ENCODE peak calls at places on chromosomes 13 and 19, in nine cellular contexts. One of them, this sample, is unnamed.

GRCh38 chr13:23979361-23980159 is 82.3 kb upstream of the C1QTNF9B start:
- DNase-seq in adrenal gland: peak
- DNase-seq in HAP-1: peak
- DNase-seq in endodermal cell: peak
- DNase-seq in WTC11: peak
- DNase-seq in T-helper 1 cell: peak
- DNase-seq in activated T-cell treated with anti-CD3 and anti-CD28 coated beads, Interleukin-2, amount 50 U/mL, for 4 hours: no peak
- DNase-seq in bronchial epithelial cell: peak
- DNase-seq in mucosa of gallbladder: peak
- DNase-seq in this sample: no peak

GRCh38 chr13:25178070-25178469 is 6.0 kb upstream of the AMER2 start:
- DNase-seq in adrenal gland: no peak
- DNase-seq in HAP-1: no peak
- DNase-seq in T-helper 1 cell: no peak
- DNase-seq in activated T-cell treated with anti-CD3 and anti-CD28 coated beads, Interleukin-2, amount 50 U/mL, for 4 hours: no peak
- DNase-seq in bronchial epithelial cell: no peak
- DNase-seq in mucosa of gallbladder: no peak
- DNase-seq in endodermal cell: no peak
- DNase-seq in WTC11: no peak
- DNase-seq in this sample: no peak

GRCh38 chr19:33264881-33265445 is 37.4 kb downstream of the CEBPA start:
- DNase-seq in T-helper 1 cell: no peak
- DNase-seq in adrenal gland: no peak
- DNase-seq in mucosa of gallbladder: no peak
- DNase-seq in bronchial epithelial cell: no peak
- DNase-seq in WTC11: no peak
- DNase-seq in endodermal cell: no peak
- DNase-seq in activated T-cell treated with anti-CD3 and anti-CD28 coated beads, Interleukin-2, amount 50 U/mL, for 4 hours: no peak
- DNase-seq in HAP-1: no peak
- DNase-seq in this sample: no peak

GRCh38 chr19:38134538-38135149 is 89.4 kb downstream of the DPF1 start:
- DNase-seq in activated T-cell treated with anti-CD3 and anti-CD28 coated beads, Interleukin-2, amount 50 U/mL, for 4 hours: no peak
- DNase-seq in endodermal cell: peak
- DNase-seq in HAP-1: peak
- DNase-seq in mucosa of gallbladder: peak
- DNase-seq in adrenal gland: peak
- DNase-seq in bronchial epithelial cell: peak
- DNase-seq in WTC11: peak
- DNase-seq in T-helper 1 cell: no peak
- DNase-seq in this sample: peak

GRCh38 chr13:77507931-77508776 is 27.4 kb upstream of the SCEL start:
- DNase-seq in T-helper 1 cell: no peak
- DNase-seq in WTC11: no peak
- DNase-seq in HAP-1: no peak
- DNase-seq in adrenal gland: no peak
- DNase-seq in bronchial epithelial cell: peak
- DNase-seq in activated T-cell treated with anti-CD3 and anti-CD28 coated beads, Interleukin-2, amount 50 U/mL, for 4 hours: no peak
- DNase-seq in mucosa of gallbladder: no peak
- DNase-seq in endodermal cell: no peak
- DNase-seq in this sample: no peak

GRCh38 chr19:45663800-45664199 is 4.2 kb upstream of the GIPR start:
- DNase-seq in T-helper 1 cell: no peak
- DNase-seq in HAP-1: no peak
- DNase-seq in endodermal cell: no peak
- DNase-seq in adrenal gland: no peak
- DNase-seq in activated T-cell treated with anti-CD3 and anti-CD28 coated beads, Interleukin-2, amount 50 U/mL, for 4 hours: no peak
- DNase-seq in mucosa of gallbladder: no peak
- DNase-seq in WTC11: no peak
- DNase-seq in bronchial epithelial cell: no peak
- DNase-seq in this sample: no peak

GRCh38 chr19:539429-540030 is 4.3 kb upstream of the GZMM start:
- DNase-seq in activated T-cell treated with anti-CD3 and anti-CD28 coated beads, Interleukin-2, amount 50 U/mL, for 4 hours: no peak
- DNase-seq in mucosa of gallbladder: no peak
- DNase-seq in HAP-1: no peak
- DNase-seq in T-helper 1 cell: no peak
- DNase-seq in adrenal gland: no peak
- DNase-seq in WTC11: no peak
- DNase-seq in bronchial epithelial cell: no peak
- DNase-seq in endodermal cell: no peak
- DNase-seq in this sample: no peak

GRCh38 chr13:45162194-45162593 is 38.7 kb downstream of the KCTD4 start:
- DNase-seq in activated T-cell treated with anti-CD3 and anti-CD28 coated beads, Interleukin-2, amount 50 U/mL, for 4 hours: no peak
- DNase-seq in mucosa of gallbladder: no peak
- DNase-seq in endodermal cell: no peak
- DNase-seq in WTC11: no peak
- DNase-seq in T-helper 1 cell: no peak
- DNase-seq in adrenal gland: no peak
- DNase-seq in HAP-1: no peak
- DNase-seq in bronchial epithelial cell: peak
- DNase-seq in this sample: no peak

GRCh38 chr19:8080832-8081231 is 28.3 kb downstream of the CCL25 start:
- DNase-seq in mucosa of gallbladder: no peak
- DNase-seq in adrenal gland: no peak
- DNase-seq in activated T-cell treated with anti-CD3 and anti-CD28 coated beads, Interleukin-2, amount 50 U/mL, for 4 hours: no peak
- DNase-seq in WTC11: no peak
- DNase-seq in endodermal cell: peak
- DNase-seq in HAP-1: no peak
- DNase-seq in T-helper 1 cell: no peak
- DNase-seq in bronchial epithelial cell: no peak
- DNase-seq in this sample: no peak

GRCh38 chr19:7509625-7510024 is 6.3 kb upstream of the ZNF358 start:
- DNase-seq in endodermal cell: peak
- DNase-seq in adrenal gland: no peak
- DNase-seq in bronchial epithelial cell: no peak
- DNase-seq in mucosa of gallbladder: no peak
- DNase-seq in activated T-cell treated with anti-CD3 and anti-CD28 coated beads, Interleukin-2, amount 50 U/mL, for 4 hours: no peak
- DNase-seq in WTC11: peak
- DNase-seq in T-helper 1 cell: no peak
- DNase-seq in HAP-1: no peak
- DNase-seq in this sample: no peak

GRCh38 chr19:5949792-5950305 is 28.1 kb downstream of the RANBP3 start:
- DNase-seq in activated T-cell treated with anti-CD3 and anti-CD28 coated beads, Interleukin-2, amount 50 U/mL, for 4 hours: peak
- DNase-seq in HAP-1: no peak
- DNase-seq in adrenal gland: no peak
- DNase-seq in WTC11: no peak
- DNase-seq in endodermal cell: no peak
- DNase-seq in T-helper 1 cell: peak
- DNase-seq in mucosa of gallbladder: no peak
- DNase-seq in bronchial epithelial cell: peak
- DNase-seq in this sample: peak

GRCh38 chr19:52566121-52566520 is 4.0 kb upstream of the ZNF701 start:
- DNase-seq in bronchial epithelial cell: peak
- DNase-seq in T-helper 1 cell: no peak
- DNase-seq in HAP-1: no peak
- DNase-seq in activated T-cell treated with anti-CD3 and anti-CD28 coated beads, Interleukin-2, amount 50 U/mL, for 4 hours: no peak
- DNase-seq in adrenal gland: no peak
- DNase-seq in mucosa of gallbladder: no peak
- DNase-seq in endodermal cell: no peak
- DNase-seq in WTC11: no peak
- DNase-seq in this sample: no peak

GRCh38 chr13:26485786-26486185 is 71.7 kb upstream of the WASF3 start:
- DNase-seq in WTC11: no peak
- DNase-seq in adrenal gland: no peak
- DNase-seq in mucosa of gallbladder: no peak
- DNase-seq in bronchial epithelial cell: no peak
- DNase-seq in HAP-1: no peak
- DNase-seq in activated T-cell treated with anti-CD3 and anti-CD28 coated beads, Interleukin-2, amount 50 U/mL, for 4 hours: no peak
- DNase-seq in endodermal cell: peak
- DNase-seq in T-helper 1 cell: no peak
- DNase-seq in this sample: no peak

GRCh38 chr13:36414461-36414860 is 17.8 kb upstream of the CCNA1 start:
- DNase-seq in activated T-cell treated with anti-CD3 and anti-CD28 coated beads, Interleukin-2, amount 50 U/mL, for 4 hours: no peak
- DNase-seq in endodermal cell: no peak
- DNase-seq in WTC11: no peak
- DNase-seq in HAP-1: no peak
- DNase-seq in adrenal gland: no peak
- DNase-seq in T-helper 1 cell: no peak
- DNase-seq in mucosa of gallbladder: no peak
- DNase-seq in bronchial epithelial cell: no peak
- DNase-seq in this sample: no peak

GRCh38 chr19:2573916-2574315 is 98.0 kb downstream of the GADD45B start:
- DNase-seq in endodermal cell: no peak
- DNase-seq in adrenal gland: no peak
- DNase-seq in WTC11: no peak
- DNase-seq in T-helper 1 cell: no peak
- DNase-seq in mucosa of gallbladder: no peak
- DNase-seq in activated T-cell treated with anti-CD3 and anti-CD28 coated beads, Interleukin-2, amount 50 U/mL, for 4 hours: no peak
- DNase-seq in HAP-1: no peak
- DNase-seq in bronchial epithelial cell: no peak
- DNase-seq in this sample: no peak

GRCh38 chr19:7799640-7800355 is 30.2 kb upstream of the EVI5L start:
- DNase-seq in HAP-1: peak
- DNase-seq in mucosa of gallbladder: peak
- DNase-seq in endodermal cell: peak
- DNase-seq in T-helper 1 cell: peak
- DNase-seq in activated T-cell treated with anti-CD3 and anti-CD28 coated beads, Interleukin-2, amount 50 U/mL, for 4 hours: peak
- DNase-seq in WTC11: peak
- DNase-seq in bronchial epithelial cell: peak
- DNase-seq in adrenal gland: peak
- DNase-seq in this sample: peak

GRCh38 chr19:28633223-28634030 is 579.5 kb downstream of the UQCRFS1 start:
- DNase-seq in T-helper 1 cell: no peak
- DNase-seq in WTC11: peak
- DNase-seq in mucosa of gallbladder: peak
- DNase-seq in adrenal gland: peak
- DNase-seq in activated T-cell treated with anti-CD3 and anti-CD28 coated beads, Interleukin-2, amount 50 U/mL, for 4 hours: peak
- DNase-seq in HAP-1: no peak
- DNase-seq in bronchial epithelial cell: peak
- DNase-seq in endodermal cell: peak
- DNase-seq in this sample: peak

GRCh38 chr13:106689906-106690305 is 122.0 kb upstream of the ARGLU1 start:
- DNase-seq in HAP-1: no peak
- DNase-seq in endodermal cell: no peak
- DNase-seq in mucosa of gallbladder: no peak
- DNase-seq in bronchial epithelial cell: no peak
- DNase-seq in activated T-cell treated with anti-CD3 and anti-CD28 coated beads, Interleukin-2, amount 50 U/mL, for 4 hours: no peak
- DNase-seq in T-helper 1 cell: no peak
- DNase-seq in WTC11: no peak
- DNase-seq in adrenal gland: no peak
- DNase-seq in this sample: no peak

GRCh38 chr13:42781362-42781761 is at the start of gene FAM216B:
- DNase-seq in T-helper 1 cell: no peak
- DNase-seq in HAP-1: no peak
- DNase-seq in mucosa of gallbladder: no peak
- DNase-seq in WTC11: no peak
- DNase-seq in bronchial epithelial cell: no peak
- DNase-seq in endodermal cell: no peak
- DNase-seq in adrenal gland: no peak
- DNase-seq in activated T-cell treated with anti-CD3 and anti-CD28 coated beads, Interleukin-2, amount 50 U/mL, for 4 hours: no peak
- DNase-seq in this sample: no peak

GRCh38 chr19:14370169-14370998 is 10.9 kb upstream of the ADGRE5 start:
- DNase-seq in bronchial epithelial cell: no peak
- DNase-seq in endodermal cell: no peak
- DNase-seq in T-helper 1 cell: peak
- DNase-seq in HAP-1: peak
- DNase-seq in mucosa of gallbladder: no peak
- DNase-seq in activated T-cell treated with anti-CD3 and anti-CD28 coated beads, Interleukin-2, amount 50 U/mL, for 4 hours: peak
- DNase-seq in adrenal gland: no peak
- DNase-seq in WTC11: no peak
- DNase-seq in this sample: no peak

GRCh38 chr13:72677431-72677830 is 50.0 kb downstream of the MZT1 start:
- DNase-seq in HAP-1: peak
- DNase-seq in T-helper 1 cell: no peak
- DNase-seq in activated T-cell treated with anti-CD3 and anti-CD28 coated beads, Interleukin-2, amount 50 U/mL, for 4 hours: no peak
- DNase-seq in bronchial epithelial cell: no peak
- DNase-seq in adrenal gland: no peak
- DNase-seq in WTC11: no peak
- DNase-seq in endodermal cell: no peak
- DNase-seq in mucosa of gallbladder: no peak
- DNase-seq in this sample: no peak

GRCh38 chr19:45076029-45076850 is at the start of gene ZNF296:
- DNase-seq in activated T-cell treated with anti-CD3 and anti-CD28 coated beads, Interleukin-2, amount 50 U/mL, for 4 hours: peak
- DNase-seq in HAP-1: peak
- DNase-seq in adrenal gland: peak
- DNase-seq in mucosa of gallbladder: peak
- DNase-seq in WTC11: peak
- DNase-seq in T-helper 1 cell: peak
- DNase-seq in endodermal cell: peak
- DNase-seq in bronchial epithelial cell: peak
- DNase-seq in this sample: peak

GRCh38 chr13:26557393-26558073 is at the start of gene WASF3:
- DNase-seq in adrenal gland: peak
- DNase-seq in WTC11: peak
- DNase-seq in bronchial epithelial cell: peak
- DNase-seq in mucosa of gallbladder: peak
- DNase-seq in T-helper 1 cell: peak
- DNase-seq in HAP-1: peak
- DNase-seq in activated T-cell treated with anti-CD3 and anti-CD28 coated beads, Interleukin-2, amount 50 U/mL, for 4 hours: peak
- DNase-seq in endodermal cell: peak
- DNase-seq in this sample: peak